ENCODE peak calls at places on chromosomes 13 and 19, in six cellular contexts. N is type B pancreatic cell, F is fibroblast of pulmonary artery, M is omental fat pad, A is heart right ventricle, U is BE2C. G is an unnamed sample.

GRCh38 chr13:42926043-42926442 is 66.0 kb downstream of the EPSTI1 start:
- DNase-seq in N (no peak), F (no peak), M (no peak), A (no peak), U (no peak), G (no peak)

GRCh38 chr13:25881946-25882574 is 169.8 kb downstream of the SHISA2 start:
- DNase-seq in N (no peak), F (no peak), M (no peak), A (no peak), U (peak), G (peak)

GRCh38 chr13:46684287-46685001 is 112.5 kb downstream of the ESD start:
- DNase-seq in N (no peak), F (peak), M (no peak), A (no peak), U (no peak), G (no peak)

GRCh38 chr19:6854758-6855157 is 32.6 kb upstream of the ADGRE1 start:
- DNase-seq in N (no peak), F (no peak), M (no peak), A (no peak), U (no peak), G (no peak)

GRCh38 chr19:42229855-42230331 is 9.8 kb downstream of the ZNF526 start:
- DNase-seq in N (no peak), F (no peak), M (no peak), A (no peak), U (no peak), G (peak)

GRCh38 chr13:108987488-108987887 is 358.1 kb downstream of the MYO16 start:
- DNase-seq in N (no peak), F (peak), M (no peak), A (no peak), U (no peak), G (no peak)

GRCh38 chr19:10612515-10613119 is 12.7 kb upstream of the SLC44A2 start:
- DNase-seq in N (no peak), F (no peak), M (no peak), A (peak), U (no peak), G (no peak)

GRCh38 chr13:101698400-101698799 is 245.9 kb downstream of the ITGBL1 start:
- DNase-seq in N (no peak), F (no peak), M (no peak), A (no peak), U (no peak), G (no peak)

GRCh38 chr19:10535613-10536012 is 8.1 kb upstream of the ATG4D start:
- DNase-seq in N (no peak), F (no peak), M (no peak), A (no peak), U (no peak), G (peak)

GRCh38 chr19:18415177-18415867 is 3.9 kb upstream of the SSBP4 start:
- DNase-seq in N (no peak), F (peak), M (no peak), A (peak), U (no peak), G (no peak)

GRCh38 chr13:87671824-87672603 is 843 bp downstream of the SLITRK5 start:
- DNase-seq in N (no peak), F (no peak), M (no peak), A (no peak), U (peak), G (no peak)

GRCh38 chr19:51274037-51274370 is 23.1 kb downstream of the SIGLECL1 start:
- DNase-seq in N (no peak), F (no peak), M (no peak), A (no peak), U (no peak), G (no peak)

GRCh38 chr13:104318121-104318520 is 1251.9 kb upstream of the SLC10A2 start:
- DNase-seq in N (no peak), F (peak), M (no peak), A (no peak), U (peak), G (no peak)

GRCh38 chr19:18057557-18057956 is 29.2 kb downstream of the IL12RB1 start:
- DNase-seq in N (no peak), F (no peak), M (no peak), A (peak), U (no peak), G (no peak)

GRCh38 chr13:96810104-96810503 is 184.2 kb downstream of the OXGR1 start:
- DNase-seq in N (no peak), F (no peak), M (no peak), A (no peak), U (no peak), G (no peak)

DNA sequence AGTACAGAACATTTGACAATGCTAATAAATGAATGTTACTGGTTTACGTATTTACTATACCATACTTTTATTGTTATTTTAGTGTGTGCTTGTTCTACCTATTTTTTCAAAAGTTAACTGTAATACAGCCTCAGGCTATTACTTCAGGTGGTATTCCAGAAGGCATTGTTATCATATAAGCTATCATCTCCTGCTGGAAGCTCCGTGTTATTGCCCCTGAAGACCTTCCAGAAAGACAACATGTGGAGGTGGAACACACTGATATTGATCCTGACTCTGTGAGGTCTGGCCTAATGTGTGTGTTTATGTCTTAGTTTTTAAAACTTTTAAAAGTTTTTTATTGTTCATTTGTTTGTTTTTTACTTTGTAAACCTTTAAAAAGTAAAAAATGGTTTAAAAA is 509.8 kb upstream of the SPRY2 start:
- DNase-seq in N (no peak), F (no peak), M (no peak), A (no peak), U (no peak), G (no peak)
- TF ChIP-seq CTCF in N (peak), F (no peak), M (no peak), A (no peak), U (peak), G (no peak)

GRCh38 chr19:29671393-29672076 is 6.3 kb downstream of the PLEKHF1 start:
- DNase-seq in N (no peak), F (peak), M (peak), A (peak), U (no peak), G (no peak)
- TF ChIP-seq CTCF in N (peak), F (peak), M (no peak), A (no peak), U (peak), G (no peak)

DNA sequence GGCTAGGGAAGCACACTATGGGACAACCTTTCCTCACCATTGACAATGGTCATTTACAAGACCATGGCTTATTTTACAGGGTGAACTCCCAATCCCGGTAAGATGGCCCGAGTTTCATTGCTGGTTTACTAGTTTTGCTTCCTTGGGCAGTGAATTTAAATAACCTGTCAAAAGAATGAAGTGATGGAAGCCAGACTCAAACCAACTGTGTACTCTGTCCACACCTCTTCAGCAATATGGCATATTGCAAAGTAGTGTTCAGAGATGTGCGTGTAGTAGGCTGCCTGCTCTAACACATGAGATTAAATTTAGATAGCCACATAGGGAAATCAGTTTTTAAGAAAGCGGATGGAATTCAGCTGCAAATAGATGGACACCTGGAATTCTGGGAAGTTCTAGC is 58.4 kb upstream of the USPL1 start:
- DNase-seq in N (no peak), F (no peak), M (no peak), A (no peak), U (no peak), G (no peak)
- TF ChIP-seq CTCF in N (no peak), F (no peak), M (no peak), A (no peak), U (no peak), G (no peak)

DNA sequence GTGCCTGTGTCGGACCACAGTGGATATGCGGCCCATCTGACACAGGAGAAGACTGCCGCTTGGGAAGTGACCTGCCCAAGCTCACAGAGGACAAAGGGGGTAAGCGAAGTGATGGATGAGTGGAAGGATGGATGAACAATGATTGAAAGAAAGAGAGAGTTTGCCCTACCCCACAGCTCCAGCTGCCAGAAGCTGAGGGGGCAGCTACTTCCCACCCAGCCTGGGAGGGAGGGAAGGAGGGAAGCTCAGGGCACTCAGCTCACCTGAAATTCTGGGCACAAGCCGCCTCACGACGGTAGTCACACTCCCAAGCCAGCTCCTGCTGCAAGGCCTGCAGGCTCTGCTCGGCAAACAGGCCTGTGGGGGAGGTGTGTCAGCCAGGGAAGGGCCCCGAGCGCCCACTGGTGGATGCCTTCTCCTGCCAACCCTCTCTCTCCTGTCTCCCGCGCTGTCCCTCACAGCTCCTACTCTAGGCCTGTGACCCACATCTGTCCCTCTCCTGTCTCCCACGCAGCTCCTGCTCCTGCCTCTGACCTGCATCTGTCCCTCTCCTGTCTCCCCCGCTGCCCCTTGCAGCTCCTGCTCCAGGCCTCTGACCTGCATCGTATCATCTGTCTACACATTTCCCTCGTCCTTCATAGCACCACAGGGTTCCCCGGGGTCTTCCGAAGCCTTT is 12.0 kb upstream of the NUMBL start:
- DNase-seq in N (no peak), F (peak), M (no peak), A (peak), U (peak), G (no peak)
- TF ChIP-seq CTCF in N (peak), F (peak), M (no peak), A (peak), U (peak), G (peak)

GRCh38 chr19:39409886-39410619 is 2.4 kb upstream of the PLEKHG2 start:
- DNase-seq in N (no peak), F (peak), M (no peak), A (peak), U (peak), G (no peak)
- TF ChIP-seq CTCF in N (peak), F (no peak), M (no peak), A (peak), U (peak), G (no peak)

DNA sequence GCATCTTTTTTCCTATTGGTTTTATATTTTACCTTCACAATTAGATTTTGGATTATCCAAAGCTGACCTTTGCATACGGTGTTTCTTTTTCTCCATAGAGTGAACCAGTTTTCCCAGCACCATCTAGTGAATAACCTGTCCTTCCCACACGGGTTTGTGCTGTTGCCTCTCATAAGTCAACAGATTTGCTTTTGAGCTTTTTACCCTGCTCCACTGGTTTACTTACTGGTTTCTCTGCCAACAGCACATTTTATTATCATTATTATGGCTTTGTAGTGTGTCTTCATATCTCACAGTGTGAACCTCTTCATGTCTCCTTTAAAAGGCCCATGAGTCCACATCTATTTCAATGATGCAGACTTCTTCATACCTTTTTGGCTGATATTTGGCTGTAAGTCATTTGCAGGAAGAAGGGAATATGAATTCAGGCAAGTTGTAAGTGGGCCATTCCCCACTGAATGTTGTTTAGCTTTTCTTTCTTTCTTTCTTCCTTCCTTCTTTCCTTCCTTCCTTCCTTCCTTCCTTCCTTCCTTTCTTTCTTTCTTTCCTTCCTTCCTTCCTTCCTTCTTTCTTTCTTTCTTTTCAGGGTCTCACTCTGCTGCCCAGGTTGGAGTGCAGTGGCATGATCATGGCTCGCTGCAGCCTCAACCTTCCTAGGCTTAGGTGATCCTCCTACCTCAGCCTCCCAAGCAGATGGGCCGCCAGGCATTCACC is 86.8 kb downstream of the TM9SF2 start:
- DNase-seq in N (no peak), F (no peak), M (no peak), A (no peak), U (no peak), G (no peak)
- TF ChIP-seq CTCF in N (no peak), F (no peak), M (no peak), A (no peak), U (no peak), G (no peak)